ENCODE peak calls at places on chromosomes 13 and 19, in four cellular contexts. One of them, this sample, is unnamed.

GRCh38 chr13:36601186-36601585 is 72.6 kb upstream of the SERTM1 start:
- DNase-seq in H1: no peak
- DNase-seq in WTC11: no peak
- DNase-seq in K562: no peak
- DNase-seq in this sample: no peak

GRCh38 chr19:46787331-46788100 is 878 bp downstream of the SLC1A5 start:
- DNase-seq in WTC11: peak
- DNase-seq in H1: no peak
- DNase-seq in K562: no peak
- DNase-seq in this sample: peak

GRCh38 chr19:12774588-12775555 is at the start of gene HOOK2:
- DNase-seq in K562: peak
- DNase-seq in H1: no peak
- DNase-seq in WTC11: peak
- DNase-seq in this sample: no peak

GRCh38 chr19:41957161-41957837 is 1.8 kb downstream of the RABAC1 start:
- DNase-seq in H1: no peak
- DNase-seq in WTC11: no peak
- DNase-seq in K562: no peak
- DNase-seq in this sample: no peak

GRCh38 chr19:45630463-45630862 is 8.7 kb downstream of the EML2 start:
- DNase-seq in K562: no peak
- DNase-seq in WTC11: no peak
- DNase-seq in H1: no peak
- DNase-seq in this sample: peak

GRCh38 chr19:32671883-32672282 is 3.1 kb downstream of the ANKRD27 start:
- DNase-seq in WTC11: no peak
- DNase-seq in K562: no peak
- DNase-seq in H1: no peak
- DNase-seq in this sample: no peak

GRCh38 chr19:33690461-33691427 is 69.0 kb downstream of the CHST8 start:
- DNase-seq in K562: no peak
- DNase-seq in WTC11: no peak
- DNase-seq in H1: no peak
- DNase-seq in this sample: peak

GRCh38 chr19:35544110-35544802 is 1.2 kb upstream of the TMEM147 start:
- DNase-seq in H1: no peak
- DNase-seq in WTC11: no peak
- DNase-seq in K562: no peak
- DNase-seq in this sample: no peak

GRCh38 chr19:55341191-55342043 is 1.7 kb downstream of the KMT5C start:
- DNase-seq in K562: peak
- DNase-seq in H1: no peak
- DNase-seq in WTC11: peak
- DNase-seq in this sample: peak

GRCh38 chr13:103140001-103140671 is 73.9 kb upstream of the SLC10A2 start:
- DNase-seq in K562: peak
- DNase-seq in H1: no peak
- DNase-seq in WTC11: peak
- DNase-seq in this sample: peak

GRCh38 chr13:77389617-77389984 is 62.7 kb upstream of the MYCBP2 start:
- DNase-seq in WTC11: no peak
- DNase-seq in H1: no peak
- DNase-seq in K562: no peak
- DNase-seq in this sample: no peak

GRCh38 chr19:51552996-51553725 is 17.9 kb upstream of the ZNF175 start:
- DNase-seq in H1: peak
- DNase-seq in WTC11: peak
- DNase-seq in K562: peak
- DNase-seq in this sample: peak

GRCh38 chr13:39144941-39145533 is 106.8 kb downstream of the NHLRC3 start:
- DNase-seq in WTC11: peak
- DNase-seq in K562: peak
- DNase-seq in H1: peak
- DNase-seq in this sample: peak

GRCh38 chr19:57560049-57560491 is 407 bp upstream of the ZNF550 start:
- DNase-seq in H1: no peak
- DNase-seq in K562: no peak
- DNase-seq in WTC11: no peak
- DNase-seq in this sample: peak

GRCh38 chr13:50375792-50376191 is 360.5 kb downstream of the KCNRG start:
- DNase-seq in WTC11: no peak
- DNase-seq in H1: no peak
- DNase-seq in K562: no peak
- DNase-seq in this sample: no peak

GRCh38 chr19:11096210-11096841 is 7.1 kb downstream of the LDLR start:
- DNase-seq in K562: no peak
- DNase-seq in WTC11: no peak
- DNase-seq in H1: no peak
- DNase-seq in this sample: no peak

GRCh38 chr19:2231621-2232221 is 4.4 kb downstream of the PLEKHJ1 start:
- DNase-seq in WTC11: no peak
- DNase-seq in H1: no peak
- DNase-seq in K562: no peak
- DNase-seq in this sample: peak

GRCh38 chr19:18349524-18350128 is 9.2 kb downstream of the PGPEP1 start:
- DNase-seq in H1: no peak
- DNase-seq in K562: peak
- DNase-seq in WTC11: peak
- DNase-seq in this sample: peak

GRCh38 chr19:16446108-16447014 is 25.4 kb downstream of the EPS15L1 start:
- DNase-seq in H1: no peak
- DNase-seq in K562: no peak
- DNase-seq in WTC11: no peak
- DNase-seq in this sample: no peak

GRCh38 chr19:18130523-18131242 is 22.3 kb upstream of the PIK3R2 start:
- DNase-seq in WTC11: no peak
- DNase-seq in K562: no peak
- DNase-seq in H1: no peak
- DNase-seq in this sample: no peak

GRCh38 chr13:45167611-45168554 is 33.0 kb downstream of the KCTD4 start:
- DNase-seq in WTC11: no peak
- DNase-seq in H1: no peak
- DNase-seq in K562: no peak
- DNase-seq in this sample: no peak

GRCh38 chr19:19600793-19601346 is 17.6 kb downstream of the PBX4 start:
- DNase-seq in K562: no peak
- DNase-seq in H1: no peak
- DNase-seq in WTC11: no peak
- DNase-seq in this sample: no peak

GRCh38 chr19:42225718-42226292 is 5.7 kb downstream of the ZNF526 start:
- DNase-seq in WTC11: no peak
- DNase-seq in K562: no peak
- DNase-seq in H1: no peak
- DNase-seq in this sample: no peak

GRCh38 chr13:64130170-64130569 is 2714.5 kb upstream of the PCDH20 start:
- DNase-seq in H1: no peak
- DNase-seq in K562: no peak
- DNase-seq in WTC11: no peak
- DNase-seq in this sample: no peak

GRCh38 chr19:14167594-14168138 is 31.3 kb upstream of the ASF1B start:
- DNase-seq in H1: no peak
- DNase-seq in WTC11: no peak
- DNase-seq in K562: no peak
- DNase-seq in this sample: peak

GRCh38 chr13:24842533-24843278 is 78.7 kb downstream of the RNF17 start:
- DNase-seq in H1: no peak
- DNase-seq in WTC11: no peak
- DNase-seq in K562: no peak
- DNase-seq in this sample: no peak

GRCh38 chr19:20247016-20247683 is 80.1 kb downstream of the ZNF486 start:
- DNase-seq in WTC11: peak
- DNase-seq in K562: no peak
- DNase-seq in H1: no peak
- DNase-seq in this sample: peak

DNA sequence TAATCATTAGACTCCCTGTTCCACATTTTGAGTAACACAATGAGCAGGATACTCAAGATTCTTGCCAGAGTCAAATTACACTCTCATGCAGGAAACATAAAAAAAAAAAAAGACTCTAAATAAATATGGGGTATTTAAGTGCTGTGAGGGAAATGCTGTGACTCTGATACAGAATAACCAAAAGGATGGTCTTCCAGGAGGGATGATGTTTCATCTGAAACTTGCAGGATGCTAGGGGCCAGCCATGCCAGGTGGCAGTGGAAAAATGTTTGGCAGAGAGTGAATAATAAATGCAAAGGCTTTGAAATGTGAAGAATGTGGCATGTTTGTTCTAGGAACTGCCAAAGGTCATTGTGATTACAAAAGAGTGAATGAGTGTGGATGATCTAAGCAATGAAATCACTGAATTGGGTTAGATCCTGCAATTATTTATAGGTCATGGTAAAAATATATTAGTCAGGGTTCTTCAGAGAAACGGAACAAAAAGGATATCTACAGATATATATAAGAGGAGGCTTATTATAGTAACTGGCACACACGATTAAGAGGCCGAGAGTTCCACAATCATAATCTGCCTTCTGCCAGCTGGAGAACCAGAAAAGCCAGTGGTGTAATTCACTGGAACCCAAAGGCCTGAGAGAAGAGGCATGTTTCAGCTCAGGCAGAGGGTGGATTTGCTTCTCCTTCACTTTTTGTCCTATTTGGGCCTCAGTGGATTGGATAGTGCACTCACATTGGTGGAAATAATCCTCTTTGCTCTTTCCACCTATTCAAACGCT is 1832.8 kb upstream of the MIR17HG start:
- DNase-seq in WTC11: peak
- DNase-seq in K562: no peak
- DNase-seq in H1: peak
- DNase-seq in this sample: no peak
- TF ChIP-seq TEAD4 in WTC11: no peak
- TF ChIP-seq TEAD4 in K562: no peak
- TF ChIP-seq TEAD4 in H1: peak
- TF ChIP-seq TEAD4 in this sample: no peak

GRCh38 chr13:98879127-98879520 is 98.7 kb downstream of the DOCK9 start:
- DNase-seq in WTC11: no peak
- DNase-seq in K562: no peak
- DNase-seq in H1: no peak
- DNase-seq in this sample: no peak

GRCh38 chr13:98878421-98879126 is 99.3 kb downstream of the DOCK9 start:
- DNase-seq in H1: no peak
- DNase-seq in WTC11: no peak
- DNase-seq in K562: no peak
- DNase-seq in this sample: no peak

GRCh38 chr13:98877936-98878335 is 99.9 kb downstream of the DOCK9 start:
- DNase-seq in H1: no peak
- DNase-seq in WTC11: no peak
- DNase-seq in K562: no peak
- DNase-seq in this sample: no peak

GRCh38 chr13:98880673-98881072 is 97.2 kb downstream of the DOCK9 start:
- DNase-seq in K562: no peak
- DNase-seq in WTC11: no peak
- DNase-seq in H1: no peak
- DNase-seq in this sample: no peak

DNA sequence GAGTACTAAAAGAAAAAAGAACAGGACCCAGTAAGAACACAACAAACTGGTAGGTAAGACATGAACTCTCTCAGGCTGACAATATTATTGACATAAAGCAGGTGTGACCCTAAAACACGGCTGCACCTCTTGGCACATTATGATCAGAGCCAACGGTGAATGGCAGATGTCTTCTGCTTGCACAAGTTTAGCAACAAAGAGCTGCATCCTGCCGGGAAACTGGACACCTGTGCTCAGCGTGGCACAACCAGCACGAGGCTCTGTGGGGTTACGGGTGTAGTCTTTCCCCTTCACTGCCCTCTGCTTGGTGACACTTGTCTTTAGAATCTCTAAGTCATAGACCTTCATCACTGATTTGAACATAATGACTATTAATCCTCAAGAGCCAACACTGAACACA is 97.9 kb downstream of the DOCK9 start:
- DNase-seq in H1: no peak
- DNase-seq in K562: no peak
- DNase-seq in WTC11: no peak
- DNase-seq in this sample: no peak
- TF ChIP-seq TEAD4 in H1: no peak
- TF ChIP-seq TEAD4 in K562: no peak
- TF ChIP-seq TEAD4 in WTC11: no peak
- TF ChIP-seq TEAD4 in this sample: no peak

GRCh38 chr19:4177146-4177545 is 5.2 kb downstream of the SIRT6 start:
- DNase-seq in WTC11: no peak
- DNase-seq in K562: no peak
- DNase-seq in H1: no peak
- DNase-seq in this sample: no peak

GRCh38 chr19:4173479-4174211 is 8.7 kb downstream of the SIRT6 start:
- DNase-seq in K562: no peak
- DNase-seq in WTC11: no peak
- DNase-seq in H1: no peak
- DNase-seq in this sample: peak

GRCh38 chr19:4174212-4174894 is 8.0 kb downstream of the SIRT6 start:
- DNase-seq in K562: no peak
- DNase-seq in H1: no peak
- DNase-seq in WTC11: no peak
- DNase-seq in this sample: no peak

GRCh38 chr19:4174895-4175668 is 7.3 kb downstream of the SIRT6 start:
- DNase-seq in H1: no peak
- DNase-seq in K562: no peak
- DNase-seq in WTC11: no peak
- DNase-seq in this sample: no peak

GRCh38 chr19:4175669-4175931 is 6.8 kb downstream of the SIRT6 start:
- DNase-seq in WTC11: no peak
- DNase-seq in K562: no peak
- DNase-seq in H1: no peak
- DNase-seq in this sample: no peak
- TF ChIP-seq TEAD4 in WTC11: no peak
- TF ChIP-seq TEAD4 in K562: no peak
- TF ChIP-seq TEAD4 in H1: no peak
- TF ChIP-seq TEAD4 in this sample: no peak

DNA sequence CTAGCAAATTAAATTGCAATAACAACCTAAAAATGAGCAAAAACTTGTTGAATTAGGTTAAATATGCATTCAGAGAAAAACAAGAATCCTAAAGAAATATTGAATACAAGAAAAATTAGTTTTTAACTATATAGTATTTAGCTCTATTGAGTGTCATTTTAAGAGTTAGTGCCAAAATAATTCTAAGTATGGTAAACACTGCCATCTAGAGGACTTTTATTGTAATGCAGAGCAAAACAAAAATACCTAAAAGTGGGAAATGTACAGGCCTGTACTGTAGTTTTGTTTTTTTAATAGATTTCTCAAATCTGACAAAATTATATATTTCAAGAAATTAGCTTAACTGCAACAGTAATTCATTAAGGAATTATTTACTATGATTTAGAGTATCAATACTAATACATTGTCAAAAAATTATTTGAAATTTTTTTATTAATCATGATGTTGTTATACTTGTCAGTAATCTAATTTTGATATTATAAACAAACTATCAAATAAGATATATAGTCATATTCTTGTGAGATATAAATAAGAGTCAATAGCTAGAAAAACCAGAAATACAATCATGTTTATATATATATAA is 8.2 kb upstream of the PCDH9 start:
- DNase-seq in WTC11: no peak
- DNase-seq in K562: peak
- DNase-seq in H1: no peak
- DNase-seq in this sample: peak
- TF ChIP-seq TEAD4 in WTC11: no peak
- TF ChIP-seq TEAD4 in K562: no peak
- TF ChIP-seq TEAD4 in H1: no peak
- TF ChIP-seq TEAD4 in this sample: no peak

GRCh38 chr19:27822336-27822735 is 1390.6 kb downstream of the UQCRFS1 start:
- DNase-seq in K562: no peak
- DNase-seq in H1: no peak
- DNase-seq in WTC11: no peak
- DNase-seq in this sample: no peak
- TF ChIP-seq TEAD4 in K562: no peak
- TF ChIP-seq TEAD4 in H1: no peak
- TF ChIP-seq TEAD4 in WTC11: no peak
- TF ChIP-seq TEAD4 in this sample: no peak

This sample was measured in SK-N-SH.